ENCODE peak calls at places on chromosomes 11 and 22, in four cellular contexts. F is A549, S is HFF-Myc, U is foreskin fibroblast. Z is an unnamed sample.

GRCh38 chr11:95092549-95093324 is 3.1 kb downstream of the ENDOD1 start:
- DNase-seq in F (peak), S (no peak), U (peak), Z (no peak)

GRCh38 chr11:24760681-24761080 is 263.8 kb downstream of the LUZP2 start:
- DNase-seq in F (no peak), S (no peak), U (no peak), Z (no peak)

GRCh38 chr11:23903044-23903704 is 593.7 kb upstream of the LUZP2 start:
- DNase-seq in F (peak), S (peak), U (peak), Z (peak)

GRCh38 chr22:38176170-38176741 is 5.4 kb downstream of the PLA2G6 start:
- DNase-seq in F (no peak), S (peak), U (peak), Z (peak)

GRCh38 chr11:86676533-86677154 is 4.2 kb upstream of the ME3 start:
- DNase-seq in F (peak), S (no peak), U (no peak), Z (no peak)

GRCh38 chr11:92391866-92392265 is 167.2 kb downstream of the FAT3 start:
- DNase-seq in F (no peak), S (no peak), U (no peak), Z (no peak)

GRCh38 chr22:42931421-42932196 is 74.5 kb upstream of the ARFGAP3 start:
- DNase-seq in F (no peak), S (no peak), U (peak), Z (no peak)

GRCh38 chr11:110972640-110973039 is 260.4 kb upstream of the ARHGAP20 start:
- DNase-seq in F (peak), S (peak), U (peak), Z (no peak)

GRCh38 chr11:57903441-57904123 is 120.1 kb upstream of the OR9Q1 start:
- DNase-seq in F (peak), S (no peak), U (no peak), Z (no peak)

GRCh38 chr11:109789911-109790310 is 303.3 kb upstream of the ZC3H12C start:
- DNase-seq in F (no peak), S (no peak), U (no peak), Z (peak)

GRCh38 chr11:119100246-119100959 is 1.2 kb downstream of the DPAGT1 start:
- DNase-seq in F (peak), S (no peak), U (peak), Z (no peak)

GRCh38 chr22:24440718-24441405 is 13.5 kb downstream of the ADORA2A start:
- DNase-seq in F (no peak), S (no peak), U (no peak), Z (no peak)

GRCh38 chr11:1830500-1831223 is 4.1 kb upstream of the SYT8 start:
- DNase-seq in F (no peak), S (no peak), U (no peak), Z (no peak)

GRCh38 chr11:119125849-119126248 is 4.5 kb downstream of the HINFP start:
- DNase-seq in F (no peak), S (no peak), U (no peak), Z (no peak)

GRCh38 chr22:43160497-43161126 is 9.3 kb downstream of the TSPO start:
- DNase-seq in F (no peak), S (no peak), U (no peak), Z (no peak)

GRCh38 chr11:102534261-102534872 is 3.8 kb upstream of the MMP7 start:
- DNase-seq in F (no peak), S (no peak), U (no peak), Z (no peak)
- TF ChIP-seq CTCF in F (no peak), S (no peak), U (peak), Z (no peak)

GRCh38 chr11:75567971-75568370 is 5.9 kb downstream of the SERPINH1 start:
- DNase-seq in F (no peak), S (no peak), U (no peak), Z (no peak)
- H3K4me3 ChIP-seq in F (no peak), S (no peak), U (peak), Z (peak)

GRCh38 chr22:22700631-22701030 is 56.2 kb downstream of the GGTLC2 start:
- DNase-seq in F (no peak), S (no peak), U (no peak), Z (no peak)

GRCh38 chr22:22704156-22704946 is 59.9 kb downstream of the GGTLC2 start:
- DNase-seq in F (no peak), S (no peak), U (no peak), Z (no peak)

GRCh38 chr22:22703715-22704114 is 59.3 kb downstream of the GGTLC2 start:
- DNase-seq in F (peak), S (no peak), U (peak), Z (no peak)

GRCh38 chr22:22702874-22703570 is 58.6 kb downstream of the GGTLC2 start:
- DNase-seq in F (no peak), S (no peak), U (no peak), Z (no peak)

DNA sequence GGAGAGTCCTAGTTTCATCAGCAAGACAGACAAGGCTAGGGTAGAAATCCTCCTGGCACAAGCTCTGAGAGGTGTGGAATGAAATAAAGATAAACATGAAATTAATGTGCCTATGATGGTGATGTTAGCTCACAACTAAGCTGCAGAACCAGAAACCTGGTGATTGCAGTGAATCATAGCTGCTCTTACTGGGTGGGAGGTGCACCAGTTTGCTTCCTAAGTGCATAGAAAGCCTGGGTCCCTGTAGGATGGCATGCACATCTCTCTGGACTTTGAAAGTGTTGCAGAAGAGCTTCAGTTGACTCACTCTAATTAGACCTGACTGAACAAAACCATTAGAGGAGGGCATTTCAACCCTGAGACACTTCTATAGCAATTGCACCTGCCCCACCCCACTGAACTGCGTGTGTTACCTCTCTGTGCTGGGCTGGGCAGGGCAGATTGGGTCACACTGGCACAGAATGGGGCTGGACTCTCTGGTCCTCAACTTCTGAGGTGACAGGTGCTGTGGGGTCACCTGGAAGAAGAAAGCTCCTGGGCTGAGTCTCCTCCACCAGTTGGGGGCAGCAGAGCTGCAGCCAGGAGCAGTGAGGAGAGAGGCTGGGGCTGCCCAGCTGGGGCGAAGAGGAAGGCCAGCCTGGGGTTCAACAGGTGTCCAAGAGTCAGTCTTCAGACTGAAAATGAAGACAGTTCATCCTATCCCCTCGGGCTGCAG is 57.9 kb downstream of the GGTLC2 start:
- DNase-seq in F (no peak), S (no peak), U (peak), Z (no peak)
- TF ChIP-seq CTCF in F (peak), S (peak), U (no peak), Z (no peak)

DNA sequence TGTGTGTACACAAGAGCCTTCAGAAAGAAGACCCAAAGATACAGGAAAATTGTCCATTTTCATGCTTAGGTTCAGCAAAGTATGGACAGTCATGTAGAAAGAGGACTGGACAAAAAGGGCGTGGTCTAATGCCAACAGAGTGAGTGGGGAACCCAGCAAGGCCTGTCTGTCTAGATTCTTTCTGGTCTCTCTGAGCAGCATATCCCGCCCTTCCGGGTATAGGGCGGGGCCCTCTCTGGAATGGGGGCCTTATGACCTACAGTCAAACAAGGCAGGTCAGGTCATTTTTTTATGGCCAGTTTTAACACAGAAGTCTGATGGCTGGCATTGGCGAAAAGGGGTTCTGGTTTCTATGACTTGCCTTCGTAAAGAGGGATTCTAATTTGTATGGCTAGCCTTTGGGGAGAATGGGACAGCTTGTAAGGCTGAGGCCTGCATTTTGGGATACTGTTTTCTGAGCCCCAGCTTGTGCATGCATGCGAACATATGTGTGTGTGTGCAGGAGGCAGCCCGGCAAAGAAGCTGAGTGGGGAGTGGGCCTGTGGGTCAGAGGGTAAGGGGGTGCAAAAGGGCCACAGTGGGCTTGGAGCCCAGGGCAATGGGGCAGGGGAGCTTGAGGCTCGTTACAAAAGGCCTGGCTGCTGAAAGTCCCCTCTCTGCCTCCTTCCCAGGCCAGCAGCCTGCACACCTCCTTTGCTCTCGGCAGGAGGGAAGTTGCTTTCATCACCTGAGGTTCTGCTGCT is 130.5 kb upstream of the B3GAT1 start:
- DNase-seq in F (no peak), S (no peak), U (no peak), Z (no peak)
- H3K4me3 ChIP-seq in F (no peak), S (no peak), U (no peak), Z (no peak)

GRCh38 chr22:35564975-35565867 is 24.6 kb downstream of the RASD2 start:
- DNase-seq in F (no peak), S (no peak), U (peak), Z (peak)
- TF ChIP-seq CTCF in F (no peak), S (no peak), U (no peak), Z (peak)

GRCh38 chr11:75981546-75981945 is 166.5 kb downstream of the UVRAG start:
- DNase-seq in F (no peak), S (no peak), U (no peak), Z (no peak)
- H3K4me3 ChIP-seq in F (no peak), S (no peak), U (no peak), Z (no peak)

DNA sequence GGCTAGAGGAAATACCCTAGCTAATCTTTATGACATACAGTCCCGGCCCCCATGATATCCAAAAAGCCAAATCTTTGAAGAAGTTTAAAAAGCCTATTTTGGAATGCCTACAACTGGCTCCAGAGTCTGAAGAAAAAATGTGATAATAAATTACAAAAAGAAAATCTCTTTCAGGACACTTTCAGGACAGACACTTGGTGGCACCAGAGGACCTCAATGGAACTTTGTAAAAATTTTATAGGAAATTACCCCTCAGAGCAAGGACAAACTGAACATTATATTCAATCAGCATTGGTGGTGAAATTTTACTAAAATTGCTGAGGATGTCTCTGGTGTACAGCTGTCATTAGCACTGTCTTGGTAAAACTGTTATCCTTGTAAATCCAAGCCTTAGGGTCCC is 81.0 kb downstream of the CCDC73 start:
- DNase-seq in F (peak), S (no peak), U (peak), Z (no peak)
- TF ChIP-seq CTCF in F (peak), S (peak), U (no peak), Z (no peak)

GRCh38 chr11:11444027-11444799 is 91.2 kb upstream of the CSNK2A3 start:
- DNase-seq in F (no peak), S (no peak), U (peak), Z (no peak)
- H3K4me3 ChIP-seq in F (no peak), S (no peak), U (no peak), Z (no peak)

GRCh38 chr11:19905280-19905853 is 192.7 kb downstream of the NAV2 start:
- DNase-seq in F (peak), S (no peak), U (peak), Z (no peak)
- TF ChIP-seq CTCF in F (peak), S (peak), U (peak), Z (peak)

Z was measured in AG04449.